ENCODE peak calls at places on chromosome 5, in eight cellular contexts. S is sciatic nerve, A is B cell, Y is right lobe of liver, J is body of pancreas, D is tibial artery, C is naive B cell, X is substantia nigra. U is an unnamed sample.

GRCh38 chr5:4579679-4580078 is 560.5 kb upstream of the ADAMTS16 start:
- DNase-seq in S (no peak), A (no peak), Y (no peak), J (no peak), D (no peak), C (no peak), X (no peak), U (no peak)

GRCh38 chr5:103414598-103414997 is 148.0 kb downstream of the NUDT12 start:
- DNase-seq in S (no peak), A (no peak), Y (no peak), J (no peak), D (no peak), C (no peak), X (no peak), U (no peak)

GRCh38 chr5:173498286-173498685 is 118.2 kb downstream of the BOD1 start:
- DNase-seq in S (no peak), A (no peak), Y (no peak), J (peak), D (peak), C (no peak), X (no peak), U (no peak)

GRCh38 chr5:51811883-51812282 is 428.6 kb downstream of the ISL1 start:
- DNase-seq in S (no peak), A (no peak), Y (no peak), J (no peak), D (no peak), C (no peak), X (no peak), U (no peak)

GRCh38 chr5:14035859-14036440 is 91.5 kb upstream of the DNAH5 start:
- DNase-seq in S (no peak), A (no peak), Y (no peak), J (peak), D (no peak), C (no peak), X (no peak), U (peak)

GRCh38 chr5:142482207-142482606 is 157.4 kb upstream of the SPRY4 start:
- DNase-seq in S (no peak), A (no peak), Y (peak), J (no peak), D (no peak), C (no peak), X (no peak), U (no peak)

GRCh38 chr5:43553381-43553780 is 3.5 kb downstream of the PAIP1 start:
- DNase-seq in S (no peak), A (no peak), Y (no peak), J (no peak), D (no peak), C (no peak), X (no peak), U (no peak)

GRCh38 chr5:103394676-103395075 is 136.1 kb downstream of the MACIR start:
- DNase-seq in S (no peak), A (no peak), Y (no peak), J (no peak), D (no peak), C (no peak), X (no peak), U (no peak)

GRCh38 chr5:132100672-132101261 is 27.2 kb downstream of the CSF2 start:
- DNase-seq in S (no peak), A (peak), Y (no peak), J (no peak), D (no peak), C (no peak), X (no peak), U (no peak)